ENCODE peak calls at places on chromosome 12, in five cellular contexts. J is body of pancreas, U is heart left ventricle, X is heart right ventricle, I is pancreas. Z is an unnamed sample. For H3K27me3, the result is how much of the 10 kb centered on the place peaks cover.

GRCh38 chr12:64104376-64104775 is 117.7 kb downstream of the KICS2 start:
- DNase-seq in J (no peak), U (no peak), X (no peak), I (no peak), Z (no peak)

GRCh38 chr12:105342464-105342863 is 12.0 kb downstream of the C12orf75 start:
- DNase-seq in J (no peak), U (no peak), X (no peak), I (no peak), Z (no peak)

GRCh38 chr12:11545438-11546330 is 103.8 kb upstream of the ETV6 start:
- DNase-seq in J (no peak), U (no peak), X (no peak), I (no peak), Z (no peak)

GRCh38 chr12:130826151-130826801 is 12.8 kb downstream of the STX2 start:
- DNase-seq in J (peak), U (no peak), X (peak), I (peak), Z (no peak)

GRCh38 chr12:69988601-69989194 is 163.7 kb downstream of the MYRFL start:
- DNase-seq in J (no peak), U (no peak), X (no peak), I (no peak), Z (no peak)

GRCh38 chr12:2339022-2339431 is 286.2 kb downstream of the CACNA1C start:
- DNase-seq in J (no peak), U (no peak), X (no peak), I (no peak), Z (no peak)

GRCh38 chr12:87924149-87924548 is 105.1 kb downstream of the C12orf50 start:
- DNase-seq in J (no peak), U (no peak), X (no peak), I (no peak), Z (no peak)

GRCh38 chr12:62210422-62210821 is 49.8 kb upstream of the USP15 start:
- DNase-seq in J (peak), U (no peak), X (no peak), I (peak), Z (no peak)

GRCh38 chr12:63802012-63802608 is 22.4 kb downstream of the RXYLT1 start:
- DNase-seq in J (no peak), U (no peak), X (no peak), I (no peak), Z (no peak)

GRCh38 chr12:1830981-1831930 is 10.9 kb downstream of the LRTM2 start:
- DNase-seq in J (peak), U (peak), X (peak), I (peak), Z (no peak)

GRCh38 chr12:127294651-127295205 is 972.2 kb upstream of the TMEM132C start:
- DNase-seq in J (no peak), U (no peak), X (no peak), I (no peak), Z (no peak)

GRCh38 chr12:132560421-132560830 is 50.0 kb downstream of the LRCOL1 start:
- DNase-seq in J (peak), U (no peak), X (no peak), I (peak), Z (no peak)

GRCh38 chr12:112121780-112122565 is 3.4 kb upstream of the TRAFD1 start:
- DNase-seq in J (peak), U (peak), X (peak), I (peak), Z (peak)

GRCh38 chr12:112570096-112570495 is 151.3 kb downstream of the PTPN11 start:
- DNase-seq in J (no peak), U (no peak), X (no peak), I (no peak), Z (no peak)

GRCh38 chr12:55472297-55472696 is 2.4 kb upstream of the OR6C70 start:
- DNase-seq in J (no peak), U (no peak), X (no peak), I (no peak), Z (no peak)
- H3K27me3 ChIP-seq in J (under half), U (under half), X (under half), I (under half), Z (under half)

GRCh38 chr12:111010916-111011657 is 90.7 kb upstream of the MYL2 start:
- DNase-seq in J (no peak), U (no peak), X (no peak), I (no peak), Z (no peak)
- H3K27me3 ChIP-seq in J (under half), U (under half), X (under half), I (under half), Z (under half)

GRCh38 chr12:5945071-5946008 is at the start of gene ANO2:
- DNase-seq in J (no peak), U (no peak), X (peak), I (peak), Z (no peak)

GRCh38 chr12:5948696-5949095 is 3.6 kb upstream of the ANO2 start:
- DNase-seq in J (no peak), U (no peak), X (no peak), I (no peak), Z (no peak)

GRCh38 chr12:5944053-5944452 is 1.0 kb downstream of the ANO2 start:
- DNase-seq in J (no peak), U (no peak), X (no peak), I (no peak), Z (no peak)

GRCh38 chr12:5944688-5945070 is 380 bp downstream of the ANO2 start:
- DNase-seq in J (no peak), U (no peak), X (no peak), I (no peak), Z (no peak)

DNA sequence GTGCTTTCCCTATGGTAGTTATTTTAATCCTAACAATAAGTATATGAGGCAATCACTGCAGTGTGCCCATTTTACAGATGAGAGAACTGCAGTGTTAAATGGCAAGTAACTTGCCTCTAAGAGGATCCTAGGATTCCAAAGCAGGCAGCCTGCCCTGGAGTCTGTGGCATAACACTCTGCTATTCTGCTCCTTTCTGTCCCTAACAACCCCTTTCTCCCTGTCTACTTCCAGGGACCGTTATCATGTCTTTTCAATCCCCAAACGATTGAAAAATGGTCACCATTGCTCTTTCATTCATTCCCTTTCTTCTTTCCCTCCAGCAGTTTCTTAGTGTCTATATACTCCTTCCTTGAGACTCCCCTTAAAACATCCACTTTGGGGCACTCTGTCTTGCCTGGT is 1.3 kb upstream of the ANO2 start:
- DNase-seq in J (no peak), U (no peak), X (no peak), I (no peak), Z (no peak)
- H3K27me3 ChIP-seq in J (under half), U (under half), X (under half), I (under half), Z (under half)

GRCh38 chr12:52426034-52426433 is 8.1 kb downstream of the KRT75 start:
- DNase-seq in J (no peak), U (no peak), X (no peak), I (no peak), Z (no peak)
- H3K27me3 ChIP-seq in J (under half), U (under half), X (under half), I (under half), Z (under half)

DNA sequence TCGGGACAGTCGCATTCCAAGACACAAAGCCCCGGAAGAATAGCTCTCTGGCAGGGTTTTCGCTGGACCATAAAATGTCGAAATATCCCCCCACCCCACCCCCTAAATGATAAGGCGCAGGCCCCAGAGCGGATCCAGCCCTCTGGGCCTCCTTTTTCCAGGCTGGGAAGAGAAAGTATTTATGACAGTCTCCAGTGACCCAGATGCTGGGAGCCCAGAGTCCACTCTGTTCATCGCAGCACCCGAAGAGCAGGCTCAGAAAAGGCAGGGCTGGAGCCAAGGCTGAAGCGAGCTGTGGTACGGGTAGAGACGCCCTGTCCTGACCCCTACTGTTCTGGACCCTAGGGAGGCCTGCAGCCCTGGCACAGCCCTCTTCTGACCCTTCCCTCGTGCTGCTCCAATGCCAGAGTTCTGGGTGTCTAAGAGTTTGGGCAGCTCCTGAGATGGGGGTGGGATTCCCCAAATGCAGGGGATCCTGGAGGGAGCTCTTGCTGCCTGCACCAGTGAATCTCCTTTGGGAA is 2.0 kb upstream of the HOXC8 start:
- DNase-seq in J (no peak), U (no peak), X (no peak), I (no peak), Z (no peak)
- H3K27me3 ChIP-seq in J (half or more), U (half or more), X (under half), I (under half), Z (half or more)

Z was measured in dorsolateral prefrontal cortex.